ENCODE peak calls at places on chromosomes 2 and 18, in eight cellular contexts. One of them, this sample, is unnamed.
A peak's percentile ranks its signal among the peaks of the same experiment; 100 is the strongest.

GRCh38 chr2:529425-529824 is 147.8 kb downstream of the TMEM18 start:
- DNase-seq in ureter: no peak
- DNase-seq in suprapubic skin: no peak
- DNase-seq in GM23248: peak; percentile 44
- DNase-seq in adrenal gland: no peak
- DNase-seq in amniotic stem cell: peak; percentile 15
- DNase-seq in mesothelial cell of epicardium: no peak
- DNase-seq in tibial artery: no peak
- DNase-seq in this sample: peak; percentile 37

GRCh38 chr2:70743677-70744076 is 24.3 kb downstream of the ADD2 start:
- DNase-seq in adrenal gland: no peak
- DNase-seq in mesothelial cell of epicardium: no peak
- DNase-seq in tibial artery: no peak
- DNase-seq in GM23248: no peak
- DNase-seq in amniotic stem cell: no peak
- DNase-seq in suprapubic skin: no peak
- DNase-seq in ureter: no peak
- DNase-seq in this sample: no peak

GRCh38 chr18:31500161-31500688 is 2.2 kb downstream of the DSG2 start:
- DNase-seq in ureter: no peak
- DNase-seq in GM23248: no peak
- DNase-seq in amniotic stem cell: no peak
- DNase-seq in mesothelial cell of epicardium: no peak
- DNase-seq in tibial artery: no peak
- DNase-seq in suprapubic skin: no peak
- DNase-seq in adrenal gland: no peak
- DNase-seq in this sample: no peak

GRCh38 chr2:118810766-118811165 is 36.7 kb downstream of the EN1 start:
- DNase-seq in amniotic stem cell: no peak
- DNase-seq in ureter: no peak
- DNase-seq in GM23248: no peak
- DNase-seq in tibial artery: no peak
- DNase-seq in adrenal gland: no peak
- DNase-seq in suprapubic skin: no peak
- DNase-seq in mesothelial cell of epicardium: no peak
- DNase-seq in this sample: no peak

GRCh38 chr2:188969236-188970032 is 4.7 kb upstream of the COL3A1 start:
- DNase-seq in GM23248: peak; percentile 79
- DNase-seq in mesothelial cell of epicardium: no peak
- DNase-seq in adrenal gland: no peak
- DNase-seq in suprapubic skin: no peak
- DNase-seq in tibial artery: no peak
- DNase-seq in ureter: no peak
- DNase-seq in amniotic stem cell: no peak
- DNase-seq in this sample: no peak

GRCh38 chr2:190713476-190713875 is 64.6 kb downstream of the NAB1 start:
- DNase-seq in mesothelial cell of epicardium: no peak
- DNase-seq in adrenal gland: no peak
- DNase-seq in ureter: no peak
- DNase-seq in amniotic stem cell: no peak
- DNase-seq in GM23248: no peak
- DNase-seq in suprapubic skin: no peak
- DNase-seq in tibial artery: no peak
- DNase-seq in this sample: no peak

GRCh38 chr18:45066868-45067267 is 386.2 kb downstream of the SETBP1 start:
- DNase-seq in tibial artery: no peak
- DNase-seq in amniotic stem cell: no peak
- DNase-seq in GM23248: peak; percentile 27
- DNase-seq in adrenal gland: peak; percentile 20
- DNase-seq in suprapubic skin: no peak
- DNase-seq in mesothelial cell of epicardium: no peak
- DNase-seq in ureter: no peak
- DNase-seq in this sample: no peak

GRCh38 chr2:182280128-182280527 is 146.7 kb downstream of the PDE1A start:
- DNase-seq in tibial artery: no peak
- DNase-seq in GM23248: peak; percentile 10
- DNase-seq in adrenal gland: no peak
- DNase-seq in mesothelial cell of epicardium: no peak
- DNase-seq in ureter: no peak
- DNase-seq in suprapubic skin: no peak
- DNase-seq in amniotic stem cell: no peak
- DNase-seq in this sample: no peak

GRCh38 chr18:9319333-9319732 is 15.2 kb upstream of the TWSG1 start:
- DNase-seq in amniotic stem cell: no peak
- DNase-seq in tibial artery: no peak
- DNase-seq in mesothelial cell of epicardium: no peak
- DNase-seq in suprapubic skin: no peak
- DNase-seq in GM23248: no peak
- DNase-seq in ureter: no peak
- DNase-seq in adrenal gland: no peak
- DNase-seq in this sample: no peak

GRCh38 chr2:45269149-45269793 is 260.0 kb upstream of the SIX2 start:
- DNase-seq in tibial artery: no peak
- DNase-seq in adrenal gland: no peak
- DNase-seq in mesothelial cell of epicardium: no peak
- DNase-seq in amniotic stem cell: no peak
- DNase-seq in suprapubic skin: no peak
- DNase-seq in GM23248: peak; percentile 35
- DNase-seq in ureter: no peak
- DNase-seq in this sample: no peak

GRCh38 chr2:19021721-19022120 is 336.7 kb downstream of the OSR1 start:
- DNase-seq in adrenal gland: no peak
- DNase-seq in tibial artery: no peak
- DNase-seq in suprapubic skin: no peak
- DNase-seq in GM23248: peak; percentile 90
- DNase-seq in amniotic stem cell: peak; percentile 63
- DNase-seq in mesothelial cell of epicardium: no peak
- DNase-seq in ureter: no peak
- DNase-seq in this sample: no peak

GRCh38 chr18:36814994-36815393 is 13.8 kb downstream of the TPGS2 start:
- DNase-seq in GM23248: no peak
- DNase-seq in ureter: no peak
- DNase-seq in tibial artery: no peak
- DNase-seq in adrenal gland: no peak
- DNase-seq in mesothelial cell of epicardium: no peak
- DNase-seq in amniotic stem cell: no peak
- DNase-seq in suprapubic skin: no peak
- DNase-seq in this sample: peak; percentile 39

GRCh38 chr2:235859651-235860050 is 308.5 kb downstream of the GBX2 start:
- DNase-seq in GM23248: no peak
- DNase-seq in suprapubic skin: no peak
- DNase-seq in tibial artery: peak; percentile 30
- DNase-seq in ureter: no peak
- DNase-seq in adrenal gland: peak; percentile 22
- DNase-seq in mesothelial cell of epicardium: no peak
- DNase-seq in amniotic stem cell: no peak
- DNase-seq in this sample: no peak

GRCh38 chr2:105582952-105583660 is 161.6 kb upstream of the NCK2 start:
- DNase-seq in ureter: no peak
- DNase-seq in adrenal gland: no peak
- DNase-seq in mesothelial cell of epicardium: no peak
- DNase-seq in tibial artery: no peak
- DNase-seq in amniotic stem cell: no peak
- DNase-seq in GM23248: no peak
- DNase-seq in suprapubic skin: no peak
- DNase-seq in this sample: no peak

GRCh38 chr18:51953521-51953920 is 386.5 kb upstream of the DCC start:
- DNase-seq in ureter: no peak
- DNase-seq in mesothelial cell of epicardium: no peak
- DNase-seq in amniotic stem cell: no peak
- DNase-seq in adrenal gland: no peak
- DNase-seq in GM23248: no peak
- DNase-seq in suprapubic skin: no peak
- DNase-seq in tibial artery: no peak
- DNase-seq in this sample: no peak

GRCh38 chr2:195586062-195586713 is 70.8 kb upstream of the SLC39A10 start:
- DNase-seq in GM23248: no peak
- DNase-seq in amniotic stem cell: no peak
- DNase-seq in adrenal gland: no peak
- DNase-seq in suprapubic skin: no peak
- DNase-seq in ureter: no peak
- DNase-seq in tibial artery: no peak
- DNase-seq in mesothelial cell of epicardium: no peak
- DNase-seq in this sample: no peak

GRCh38 chr2:47065771-47066380 is 89.2 kb downstream of the STPG4 start:
- DNase-seq in suprapubic skin: no peak
- DNase-seq in ureter: no peak
- DNase-seq in GM23248: peak; percentile 94
- DNase-seq in adrenal gland: no peak
- DNase-seq in tibial artery: no peak
- DNase-seq in mesothelial cell of epicardium: no peak
- DNase-seq in amniotic stem cell: peak; percentile 63
- DNase-seq in this sample: no peak

GRCh38 chr18:21444465-21445023 is 156.0 kb downstream of the ESCO1 start:
- DNase-seq in suprapubic skin: no peak
- DNase-seq in tibial artery: no peak
- DNase-seq in GM23248: peak; percentile 68
- DNase-seq in adrenal gland: no peak
- DNase-seq in mesothelial cell of epicardium: no peak
- DNase-seq in amniotic stem cell: peak; percentile 29
- DNase-seq in ureter: no peak
- DNase-seq in this sample: peak; percentile 63

GRCh38 chr2:144201126-144201525 is 318.8 kb downstream of the ZEB2 start:
- DNase-seq in ureter: no peak
- DNase-seq in amniotic stem cell: no peak
- DNase-seq in suprapubic skin: no peak
- DNase-seq in GM23248: no peak
- DNase-seq in tibial artery: no peak
- DNase-seq in adrenal gland: no peak
- DNase-seq in mesothelial cell of epicardium: no peak
- DNase-seq in this sample: no peak

GRCh38 chr2:172772637-172773036 is 37.0 kb downstream of the RAPGEF4 start:
- DNase-seq in adrenal gland: no peak
- DNase-seq in GM23248: peak; percentile 52
- DNase-seq in ureter: no peak
- DNase-seq in tibial artery: no peak
- DNase-seq in suprapubic skin: no peak
- DNase-seq in mesothelial cell of epicardium: no peak
- DNase-seq in amniotic stem cell: no peak
- DNase-seq in this sample: no peak

GRCh38 chr2:1234731-1235308 is 178.4 kb upstream of the TPO start:
- DNase-seq in tibial artery: no peak
- DNase-seq in ureter: no peak
- DNase-seq in mesothelial cell of epicardium: no peak
- DNase-seq in GM23248: no peak
- DNase-seq in adrenal gland: no peak
- DNase-seq in suprapubic skin: no peak
- DNase-seq in amniotic stem cell: no peak
- DNase-seq in this sample: no peak

GRCh38 chr2:201697899-201698298 is 545 bp downstream of the MPP4 start:
- DNase-seq in suprapubic skin: no peak
- DNase-seq in tibial artery: no peak
- DNase-seq in ureter: no peak
- DNase-seq in mesothelial cell of epicardium: no peak
- DNase-seq in adrenal gland: peak; percentile 19
- DNase-seq in amniotic stem cell: peak; percentile 51
- DNase-seq in GM23248: peak; percentile 91
- DNase-seq in this sample: no peak

GRCh38 chr2:216619411-216620393 is 13.5 kb upstream of the IGFBP2 start:
- DNase-seq in adrenal gland: no peak
- DNase-seq in suprapubic skin: no peak
- DNase-seq in amniotic stem cell: no peak
- DNase-seq in mesothelial cell of epicardium: no peak
- DNase-seq in ureter: no peak
- DNase-seq in GM23248: peak; percentile 42
- DNase-seq in tibial artery: no peak
- DNase-seq in this sample: no peak

GRCh38 chr2:195252018-195252417 is 405.0 kb upstream of the SLC39A10 start:
- DNase-seq in adrenal gland: no peak
- DNase-seq in suprapubic skin: no peak
- DNase-seq in ureter: no peak
- DNase-seq in tibial artery: no peak
- DNase-seq in amniotic stem cell: no peak
- DNase-seq in mesothelial cell of epicardium: no peak
- DNase-seq in GM23248: no peak
- DNase-seq in this sample: no peak

GRCh38 chr2:219962801-219963200 is 335.4 kb downstream of the SLC4A3 start:
- DNase-seq in GM23248: no peak
- DNase-seq in mesothelial cell of epicardium: no peak
- DNase-seq in tibial artery: no peak
- DNase-seq in ureter: no peak
- DNase-seq in adrenal gland: no peak
- DNase-seq in amniotic stem cell: no peak
- DNase-seq in suprapubic skin: no peak
- DNase-seq in this sample: no peak

GRCh38 chr2:239288951-239289481 is 111.8 kb downstream of the HDAC4 start:
- DNase-seq in ureter: no peak
- DNase-seq in tibial artery: peak; percentile 22
- DNase-seq in amniotic stem cell: no peak
- DNase-seq in GM23248: peak; percentile 40
- DNase-seq in suprapubic skin: peak; percentile 72
- DNase-seq in adrenal gland: peak; percentile 36
- DNase-seq in mesothelial cell of epicardium: no peak
- DNase-seq in this sample: peak; percentile 14

GRCh38 chr18:38923136-38923535 is 1357.5 kb upstream of the CELF4 start:
- DNase-seq in tibial artery: no peak
- DNase-seq in GM23248: no peak
- DNase-seq in suprapubic skin: no peak
- DNase-seq in ureter: no peak
- DNase-seq in mesothelial cell of epicardium: no peak
- DNase-seq in adrenal gland: no peak
- DNase-seq in amniotic stem cell: no peak
- DNase-seq in this sample: no peak

GRCh38 chr2:240220371-240220770 is 79.9 kb upstream of the OTOS start:
- DNase-seq in GM23248: peak; percentile 61
- DNase-seq in ureter: peak; percentile 9
- DNase-seq in mesothelial cell of epicardium: no peak
- DNase-seq in suprapubic skin: no peak
- DNase-seq in amniotic stem cell: peak; percentile 20
- DNase-seq in adrenal gland: no peak
- DNase-seq in tibial artery: no peak
- DNase-seq in this sample: no peak

GRCh38 chr2:10493636-10494281 is 45.6 kb upstream of the ODC1 start:
- DNase-seq in amniotic stem cell: peak; percentile 8
- DNase-seq in GM23248: peak; percentile 84
- DNase-seq in adrenal gland: no peak
- DNase-seq in ureter: peak; percentile 82
- DNase-seq in suprapubic skin: no peak
- DNase-seq in mesothelial cell of epicardium: no peak
- DNase-seq in tibial artery: no peak
- DNase-seq in this sample: no peak

GRCh38 chr2:215950009-215950408 is 63.3 kb downstream of the MREG start:
- DNase-seq in suprapubic skin: no peak
- DNase-seq in mesothelial cell of epicardium: no peak
- DNase-seq in tibial artery: no peak
- DNase-seq in amniotic stem cell: peak; percentile 31
- DNase-seq in GM23248: peak; percentile 72
- DNase-seq in ureter: no peak
- DNase-seq in adrenal gland: no peak
- DNase-seq in this sample: peak; percentile 46

GRCh38 chr2:96174251-96175144 is 29.3 kb upstream of the DUSP2 start:
- DNase-seq in suprapubic skin: no peak
- DNase-seq in mesothelial cell of epicardium: peak; percentile 53
- DNase-seq in adrenal gland: peak; percentile 85
- DNase-seq in amniotic stem cell: peak; percentile 14
- DNase-seq in ureter: peak; percentile 80
- DNase-seq in GM23248: peak; percentile 78
- DNase-seq in tibial artery: peak; percentile 65
- DNase-seq in this sample: peak; percentile 83

GRCh38 chr2:217331577-217332139 is 471.8 kb upstream of the TNP1 start:
- DNase-seq in adrenal gland: no peak
- DNase-seq in ureter: no peak
- DNase-seq in mesothelial cell of epicardium: peak; percentile 20
- DNase-seq in suprapubic skin: no peak
- DNase-seq in GM23248: peak; percentile 61
- DNase-seq in amniotic stem cell: no peak
- DNase-seq in tibial artery: no peak
- DNase-seq in this sample: no peak

GRCh38 chr18:4284528-4284927 is 170.6 kb downstream of the DLGAP1 start:
- DNase-seq in adrenal gland: no peak
- DNase-seq in ureter: no peak
- DNase-seq in mesothelial cell of epicardium: no peak
- DNase-seq in tibial artery: no peak
- DNase-seq in amniotic stem cell: no peak
- DNase-seq in GM23248: no peak
- DNase-seq in suprapubic skin: no peak
- DNase-seq in this sample: no peak

GRCh38 chr2:237383991-237384671 is 29.8 kb downstream of the COL6A3 start:
- DNase-seq in mesothelial cell of epicardium: no peak
- DNase-seq in suprapubic skin: no peak
- DNase-seq in amniotic stem cell: no peak
- DNase-seq in GM23248: peak; percentile 80
- DNase-seq in adrenal gland: no peak
- DNase-seq in ureter: no peak
- DNase-seq in tibial artery: no peak
- DNase-seq in this sample: no peak